ENCODE peak calls at places on chromosomes 1 and 21, in nine cellular contexts. R is retina; F is astrocyte of the spinal cord; W is stimulated activated CD4-positive, alpha-beta T cell treated with anti-CD3 and anti-CD28 coated beads, Interleukin-4, amount 100 ng/mL, for 48 hours; I is SK-N-SH; Y is Calu3; M is T-helper 1 cell; T is iPS DF 19.7; A is kidney glomerular epithelial cell. B is an unnamed sample.

GRCh38 chr1:30525631-30525979 is 197.8 kb downstream of the MATN1 start:
- DNase-seq in A (no peak), F (no peak), Y (no peak), I (no peak), T (no peak), M (no peak), W (no peak), R (no peak), B (no peak)

GRCh38 chr1:222787746-222788145 is 27.1 kb upstream of the DISP1 start:
- DNase-seq in R (no peak), Y (no peak), T (no peak), F (no peak), M (no peak), W (no peak), I (no peak), A (no peak), B (no peak)

GRCh38 chr1:233883671-233884070 is 20.8 kb upstream of the SLC35F3 start:
- DNase-seq in I (no peak), T (no peak), Y (no peak), R (no peak), W (no peak), A (no peak), F (no peak), M (no peak), B (no peak)

GRCh38 chr21:45309069-45309521 is 21.4 kb upstream of the POFUT2 start:
- DNase-seq in T (no peak), R (peak; percentile 76), W (peak; percentile 51), Y (peak; percentile 63), I (peak; percentile 82), F (peak; percentile 75), M (no peak), A (peak; percentile 22), B (no peak)

GRCh38 chr1:226549937-226550670 is 1.5 kb downstream of the STUM start:
- DNase-seq in M (no peak), A (no peak), F (no peak), I (peak; percentile 84), T (no peak), Y (peak; percentile 45), W (no peak), R (peak; percentile 61), B (no peak)

GRCh38 chr1:162847839-162848453 is 13.0 kb downstream of the CCDC190 start:
- DNase-seq in R (peak; percentile 60), A (peak; percentile 63), F (peak; percentile 80), T (no peak), M (peak; percentile 59), W (peak; percentile 84), I (peak; percentile 61), Y (peak; percentile 90), B (peak; percentile 72)

GRCh38 chr1:43345119-43345518 is 7.5 kb downstream of the MPL start:
- DNase-seq in M (no peak), T (no peak), I (no peak), Y (no peak), W (no peak), F (no peak), A (no peak), R (no peak), B (no peak)

GRCh38 chr1:184422490-184423233 is 35.8 kb downstream of the C1orf21 start:
- DNase-seq in R (no peak), A (no peak), Y (no peak), I (no peak), T (no peak), W (no peak), F (no peak), M (no peak), B (no peak)

GRCh38 chr1:243543501-243543900 is 287.7 kb downstream of the SDCCAG8 start:
- DNase-seq in W (no peak), F (no peak), A (no peak), M (no peak), R (no peak), Y (no peak), T (no peak), I (no peak), B (no peak)

GRCh38 chr1:184536246-184536985 is 149.6 kb downstream of the C1orf21 start:
- DNase-seq in M (no peak), I (no peak), F (no peak), R (no peak), A (no peak), Y (no peak), T (no peak), W (no peak), B (no peak)

GRCh38 chr1:203340112-203340804 is 10.7 kb downstream of the FMOD start:
- DNase-seq in W (no peak), Y (peak; percentile 77), F (peak; percentile 75), I (peak; percentile 90), T (peak; percentile 57), A (peak; percentile 28), R (peak; percentile 80), M (peak; percentile 37), B (peak; percentile 34)

GRCh38 chr1:22654692-22655091 is 1.7 kb downstream of the C1QB start:
- DNase-seq in F (no peak), I (no peak), T (no peak), W (no peak), A (no peak), Y (no peak), M (no peak), R (no peak), B (no peak)

GRCh38 chr1:154485905-154486304 is 16.1 kb upstream of the TDRD10 start:
- DNase-seq in R (no peak), Y (no peak), M (no peak), W (no peak), A (no peak), F (no peak), I (no peak), T (no peak), B (no peak)

GRCh38 chr1:154329152-154329521 is 3.8 kb downstream of the ATP8B2 start:
- DNase-seq in M (no peak), T (no peak), A (no peak), Y (no peak), I (peak; percentile 44), F (peak; percentile 82), W (no peak), R (peak; percentile 59), B (no peak)

GRCh38 chr1:174884001-174884400 is 115.7 kb upstream of the CACYBP start:
- DNase-seq in T (no peak), Y (no peak), M (no peak), A (no peak), R (no peak), I (no peak), F (no peak), W (no peak), B (no peak)

GRCh38 chr21:46024983-46025860 is 43.7 kb downstream of the COL6A1 start:
- DNase-seq in F (peak; percentile 60), I (no peak), R (no peak), A (peak; percentile 62), W (no peak), T (no peak), M (no peak), Y (no peak), B (no peak)

GRCh38 chr1:22557341-22557950 is 5.8 kb upstream of the EPHA8 start:
- DNase-seq in T (no peak), Y (no peak), A (no peak), F (no peak), I (no peak), R (no peak), W (no peak), M (no peak), B (no peak)

GRCh38 chr21:44884059-44884458 is 10.6 kb upstream of the PTTG1IP start:
- DNase-seq in T (no peak), I (no peak), Y (no peak), W (no peak), R (no peak), F (no peak), A (no peak), M (no peak), B (no peak)

GRCh38 chr21:42833439-42833815 is 45.9 kb downstream of the WDR4 start:
- DNase-seq in I (peak; percentile 77), F (no peak), Y (peak; percentile 36), A (no peak), T (no peak), M (no peak), W (peak; percentile 58), R (no peak), B (peak; percentile 32)

GRCh38 chr1:47590523-47591225 is 152.8 kb downstream of the FOXD2 start:
- DNase-seq in F (no peak), Y (no peak), I (no peak), R (no peak), M (no peak), W (no peak), T (no peak), A (no peak), B (no peak)

GRCh38 chr1:9349331-9349851 is 56.7 kb downstream of the SPSB1 start:
- DNase-seq in W (no peak), I (no peak), T (no peak), M (no peak), A (no peak), F (no peak), R (no peak), Y (no peak), B (no peak)

GRCh38 chr1:237901284-237901870 is 10.7 kb upstream of the ZP4 start:
- DNase-seq in R (no peak), W (no peak), M (no peak), Y (peak; percentile 45), T (peak; percentile 23), A (peak; percentile 11), I (peak; percentile 44), F (no peak), B (no peak)

GRCh38 chr1:115251856-115252255 is 86.2 kb downstream of the NGF start:
- DNase-seq in A (peak; percentile 75), T (no peak), W (no peak), R (no peak), F (peak; percentile 91), M (no peak), Y (no peak), I (peak; percentile 59), B (no peak)

GRCh38 chr1:229148743-229149142 is 122.2 kb upstream of the RAB4A start:
- DNase-seq in W (no peak), Y (no peak), M (no peak), T (no peak), I (no peak), A (no peak), R (no peak), F (no peak), B (no peak)

GRCh38 chr1:185570962-185571361 is 163.2 kb upstream of the HMCN1 start:
- DNase-seq in W (no peak), Y (no peak), I (no peak), R (no peak), T (no peak), F (no peak), M (peak; percentile 7), A (peak; percentile 61), B (no peak)

GRCh38 chr1:36183309-36183856 is 27.4 kb downstream of the MAP7D1 start:
- DNase-seq in A (no peak), R (no peak), F (no peak), I (no peak), T (no peak), Y (no peak), M (no peak), W (no peak), B (no peak)

GRCh38 chr1:210377934-210378333 is 49.2 kb downstream of the HHAT start:
- DNase-seq in A (peak; percentile 4), R (no peak), F (peak; percentile 78), T (no peak), M (no peak), Y (no peak), W (no peak), I (no peak), B (no peak)